ENCODE peak calls at places on chromosomes 5 and 9, in four cellular contexts. O is left ventricle myocardium inferior, P is pancreas, B is transverse colon. Z is an unnamed sample.

GRCh38 chr5:103203226-103203625 is 55.3 kb upstream of the MACIR start:
- DNase-seq in O (no peak), P (no peak), B (no peak), Z (no peak)

GRCh38 chr5:150398432-150399157 is 14.1 kb downstream of the CD74 start:
- DNase-seq in O (no peak), P (no peak), B (peak), Z (no peak)

GRCh38 chr5:60652206-60652605 is 47.8 kb downstream of the DEPDC1B start:
- DNase-seq in O (no peak), P (no peak), B (no peak), Z (no peak)

GRCh38 chr5:134647750-134648424 is 698 bp upstream of the SEC24A start:
- DNase-seq in O (no peak), P (no peak), B (peak), Z (no peak)

GRCh38 chr9:76516350-76516749 is 57.4 kb downstream of the GCNT1 start:
- DNase-seq in O (no peak), P (no peak), B (no peak), Z (no peak)

GRCh38 chr5:131814990-131815389 is 18.2 kb upstream of the FNIP1 start:
- DNase-seq in O (no peak), P (no peak), B (no peak), Z (no peak)

GRCh38 chr5:170228756-170229459 is 3.9 kb upstream of the C5orf58 start:
- DNase-seq in O (no peak), P (no peak), B (no peak), Z (no peak)

GRCh38 chr9:87763286-87763685 is 37.4 kb downstream of the CTSL start:
- DNase-seq in O (no peak), P (no peak), B (no peak), Z (no peak)

GRCh38 chr9:95305770-95306492 is 11.6 kb downstream of the FANCC start:
- DNase-seq in O (no peak), P (no peak), B (no peak), Z (no peak)

GRCh38 chr5:129541648-129542251 is 81.7 kb downstream of the ADAMTS19 start:
- DNase-seq in O (no peak), P (no peak), B (no peak), Z (no peak)

GRCh38 chr5:15105799-15106393 is 234.3 kb upstream of the ANKH start:
- DNase-seq in O (no peak), P (no peak), B (peak), Z (peak)

GRCh38 chr5:150112211-150113046 is 26.1 kb upstream of the CSF1R start:
- DNase-seq in O (peak), P (no peak), B (no peak), Z (no peak)

GRCh38 chr9:134005381-134005780 is 13.3 kb upstream of the VAV2 start:
- DNase-seq in O (no peak), P (no peak), B (no peak), Z (no peak)

GRCh38 chr5:170333161-170333909 is 35.8 kb upstream of the LCP2 start:
- DNase-seq in O (no peak), P (no peak), B (peak), Z (no peak)

GRCh38 chr5:174732040-174733020 is 7.9 kb downstream of the MSX2 start:
- DNase-seq in O (no peak), P (no peak), B (no peak), Z (no peak)

GRCh38 chr5:151079838-151080619 is 805 bp downstream of the TNIP1 start:
- DNase-seq in O (no peak), P (no peak), B (no peak), Z (peak)

GRCh38 chr5:93791520-93791972 is 50.1 kb upstream of the POU5F2 start:
- DNase-seq in O (no peak), P (no peak), B (no peak), Z (no peak)

GRCh38 chr5:96260009-96260408 is 173.0 kb downstream of the PCSK1 start:
- DNase-seq in O (no peak), P (no peak), B (no peak), Z (no peak)

GRCh38 chr5:174935854-174936474 is 211.6 kb downstream of the MSX2 start:
- DNase-seq in O (peak), P (peak), B (peak), Z (peak)

GRCh38 chr5:149694007-149694406 is 36.1 kb upstream of the PPARGC1B start:
- DNase-seq in O (peak), P (no peak), B (no peak), Z (no peak)

GRCh38 chr5:36478646-36479307 is 127.6 kb upstream of the SLC1A3 start:
- DNase-seq in O (no peak), P (no peak), B (no peak), Z (no peak)

GRCh38 chr5:149320791-149321330 is 24.4 kb upstream of the GRPEL2 start:
- DNase-seq in O (peak), P (peak), B (peak), Z (peak)

GRCh38 chr5:111043712-111044506 is 27.6 kb upstream of the TSLP start:
- DNase-seq in O (no peak), P (no peak), B (no peak), Z (no peak)

GRCh38 chr9:89916001-89916635 is 311.3 kb downstream of the GADD45G start:
- DNase-seq in O (no peak), P (no peak), B (no peak), Z (no peak)

GRCh38 chr5:53109436-53110127 is at the start of gene MOCS2:
- DNase-seq in O (peak), P (peak), B (peak), Z (peak)

GRCh38 chr5:65970481-65971367 is 44.3 kb downstream of the ERBIN start:
- DNase-seq in O (no peak), P (no peak), B (no peak), Z (no peak)

GRCh38 chr9:27784999-27785713 is 211.9 kb upstream of the C9orf72 start:
- DNase-seq in O (no peak), P (no peak), B (no peak), Z (no peak)

GRCh38 chr5:84748313-84748712 is 363.6 kb upstream of the EDIL3 start:
- DNase-seq in O (no peak), P (no peak), B (no peak), Z (no peak)
- TF ChIP-seq CTCF in O (no peak), P (no peak), B (no peak), Z (no peak)

DNA sequence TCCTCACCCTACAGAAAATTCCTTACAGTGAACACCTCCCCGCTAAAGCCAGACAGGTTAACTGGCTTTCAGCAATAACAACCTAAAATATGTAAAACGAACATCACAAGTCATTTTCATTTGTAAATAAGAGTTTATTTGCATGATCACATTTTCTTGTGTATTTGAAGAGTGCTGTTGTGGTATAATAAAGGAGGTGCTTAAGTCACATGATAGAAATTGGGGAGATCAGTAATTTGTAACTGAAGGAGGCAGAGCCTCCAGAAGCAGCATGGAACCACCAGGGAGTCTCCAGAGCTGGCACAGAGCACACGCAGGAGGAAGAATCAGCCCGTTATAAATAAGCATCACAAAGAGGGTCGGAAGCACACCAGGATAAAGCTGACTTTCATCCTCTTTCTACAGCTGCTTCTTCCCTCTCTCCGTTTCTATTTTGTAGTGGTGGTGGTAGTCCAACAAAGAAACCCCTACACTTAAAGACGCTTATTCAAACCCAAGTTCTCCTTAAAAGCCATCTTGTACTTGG is 210.6 kb downstream of the MAPKAP1 start:
- DNase-seq in O (no peak), P (no peak), B (no peak), Z (no peak)
- H3K27ac ChIP-seq in O (no peak), P (no peak), B (no peak), Z (no peak)

GRCh38 chr5:133365326-133365725 is 247.0 kb downstream of the FSTL4 start:
- DNase-seq in O (no peak), P (no peak), B (no peak), Z (no peak)
- TF ChIP-seq CTCF in O (peak), P (no peak), B (no peak), Z (peak)

GRCh38 chr9:137201205-137201868 is 796 bp upstream of the TPRN start:
- DNase-seq in O (no peak), P (no peak), B (no peak), Z (no peak)

GRCh38 chr9:137199411-137200121 is 975 bp downstream of the TPRN start:
- DNase-seq in O (no peak), P (no peak), B (no peak), Z (no peak)

GRCh38 chr9:137198748-137199276 is 1.7 kb downstream of the TPRN start:
- DNase-seq in O (no peak), P (peak), B (peak), Z (no peak)

GRCh38 chr9:137198051-137198747 is 2.3 kb downstream of the TPRN start:
- DNase-seq in O (no peak), P (peak), B (peak), Z (no peak)

GRCh38 chr9:137200311-137201204 is at the start of gene TPRN:
- DNase-seq in O (peak), P (peak), B (peak), Z (peak)
- H3K27ac ChIP-seq in O (peak), P (peak), B (peak), Z (peak)

GRCh38 chr5:90868799-90869198 is 310.2 kb downstream of the ADGRV1 start:
- DNase-seq in O (no peak), P (no peak), B (no peak), Z (no peak)
- TF ChIP-seq CTCF in O (no peak), P (no peak), B (no peak), Z (no peak)

GRCh38 chr9:96486351-96487029 is 36.5 kb downstream of the HABP4 start:
- DNase-seq in O (peak), P (peak), B (peak), Z (no peak)
- H3K27ac ChIP-seq in O (peak), P (no peak), B (peak), Z (peak)

Z was measured in prostate gland.